ENCODE peak calls at places on chromosomes 1 and 21, in seven cellular contexts. E, D, I, H, B, Y and L are unnamed samples.

GRCh38 chr1:78651247-78651646 is 1.6 kb downstream of the IFI44 start:
- DNase-seq in E (peak), D (no peak), Y (peak), H (no peak), I (no peak), B (no peak), L (no peak)

GRCh38 chr1:209886219-209886536 is 51.8 kb upstream of the SYT14 start:
- DNase-seq in I (no peak), D (no peak), Y (peak), E (no peak), B (no peak), H (no peak), L (no peak)

GRCh38 chr1:207971511-207972224 is 60.7 kb upstream of the CD34 start:
- DNase-seq in I (no peak), Y (no peak), E (no peak), H (no peak), B (no peak), D (no peak), L (no peak)

GRCh38 chr1:19458815-19459417 is 26.4 kb downstream of the CAPZB start:
- DNase-seq in Y (no peak), D (no peak), E (no peak), H (no peak), B (no peak), I (no peak), L (no peak)

GRCh38 chr1:29944253-29944652 is 707.9 kb downstream of the PTPRU start:
- DNase-seq in D (no peak), B (no peak), Y (no peak), E (no peak), I (no peak), H (no peak), L (no peak)

GRCh38 chr1:152667625-152668024 is 4.4 kb downstream of the LCE2D start:
- DNase-seq in I (no peak), D (no peak), Y (no peak), B (no peak), E (no peak), H (no peak), L (no peak)

GRCh38 chr1:115282825-115283224 is 55.2 kb downstream of the NGF start:
- DNase-seq in E (no peak), H (no peak), B (no peak), D (no peak), I (no peak), Y (no peak), L (no peak)

GRCh38 chr1:57889686-57890360 is 466.0 kb upstream of the DAB1 start:
- DNase-seq in B (no peak), I (no peak), H (no peak), D (peak), Y (no peak), E (no peak), L (peak)

GRCh38 chr1:241839369-241839990 is 8.5 kb upstream of the EXO1 start:
- DNase-seq in E (no peak), D (no peak), I (no peak), H (no peak), B (no peak), Y (no peak), L (no peak)

GRCh38 chr21:34545079-34545884 is 33.3 kb upstream of the KCNE1 start:
- DNase-seq in Y (peak), D (peak), H (no peak), E (peak), B (peak), I (no peak), L (peak)

GRCh38 chr1:53754484-53755312 is 15.7 kb upstream of the GLIS1 start:
- DNase-seq in Y (peak), E (peak), B (no peak), H (no peak), I (no peak), D (peak), L (peak)

GRCh38 chr1:229258031-229258850 is 12.7 kb upstream of the RAB4A start:
- DNase-seq in D (peak), E (peak), Y (peak), I (no peak), H (peak), B (no peak), L (peak)

GRCh38 chr1:203316626-203317093 is 11.3 kb downstream of the BTG2 start:
- DNase-seq in E (no peak), B (no peak), D (peak), Y (no peak), I (no peak), H (no peak), L (no peak)

GRCh38 chr1:201385299-201385891 is 7.9 kb upstream of the TNNT2 start:
- DNase-seq in B (no peak), I (no peak), E (peak), H (no peak), Y (peak), D (peak), L (peak)

GRCh38 chr1:210434224-210434623 is 105.5 kb downstream of the HHAT start:
- DNase-seq in H (no peak), E (no peak), D (peak), Y (no peak), I (no peak), B (no peak), L (no peak)

GRCh38 chr1:234372011-234372757 is 1.1 kb upstream of the COA6 start:
- DNase-seq in D (no peak), I (no peak), Y (no peak), B (no peak), H (no peak), E (no peak), L (no peak)

GRCh38 chr1:29201595-29202051 is 19.9 kb upstream of the SRSF4 start:
- DNase-seq in E (no peak), Y (no peak), I (no peak), B (no peak), H (no peak), D (no peak), L (no peak)

GRCh38 chr1:167043752-167044488 is 46.3 kb downstream of the GPA33 start:
- DNase-seq in E (peak), H (peak), Y (peak), D (peak), B (no peak), I (peak), L (peak)